ENCODE peak calls at places on chromosomes 5 and 9, in seven cellular contexts. E, N, M, D, L, S and Y are unnamed samples. For H3K4me1, the result is how much of the 10 kb centered on the place peaks cover.

GRCh38 chr5:54148858-54149257 is 161.5 kb downstream of the ARL15 start:
- DNase-seq in S (no peak), N (no peak), E (no peak), L (no peak), D (no peak), M (no peak), Y (peak)

GRCh38 chr9:86663905-86664304 is 283.4 kb downstream of the GAS1 start:
- DNase-seq in M (no peak), L (no peak), D (no peak), E (no peak), N (no peak), S (no peak), Y (no peak)

GRCh38 chr5:172380261-172380991 is 73.9 kb downstream of the SH3PXD2B start:
- DNase-seq in D (no peak), N (no peak), S (no peak), E (no peak), L (no peak), M (no peak), Y (no peak)

GRCh38 chr9:35236692-35237091 is 74.9 kb downstream of the UNC13B start:
- DNase-seq in M (no peak), E (no peak), S (no peak), L (no peak), N (no peak), D (no peak), Y (peak)

GRCh38 chr9:31304576-31304975 is 1079.9 kb upstream of the ACO1 start:
- DNase-seq in L (no peak), D (no peak), S (peak), N (peak), M (no peak), E (no peak), Y (no peak)

GRCh38 chr5:151680944-151681427 is 5.7 kb downstream of the SPARC start:
- DNase-seq in D (no peak), E (no peak), L (peak), N (no peak), M (no peak), S (peak), Y (no peak)

GRCh38 chr5:89560724-89561123 is 677.7 kb upstream of the MEF2C start:
- DNase-seq in S (no peak), E (no peak), D (no peak), N (no peak), M (no peak), L (no peak), Y (no peak)

GRCh38 chr9:131013771-131014676 is 5.0 kb downstream of the LAMC3 start:
- DNase-seq in D (no peak), M (no peak), S (peak), L (no peak), E (no peak), N (no peak), Y (no peak)

GRCh38 chr9:97983524-97984187 is 515 bp downstream of the ANP32B start:
- DNase-seq in L (peak), M (peak), D (no peak), E (peak), N (peak), S (peak), Y (peak)

GRCh38 chr9:114178756-114179450 is 23.6 kb downstream of the COL27A1 start:
- DNase-seq in D (no peak), S (no peak), N (no peak), E (peak), L (peak), M (no peak), Y (no peak)

GRCh38 chr5:143758750-143759149 is 53.2 kb upstream of the HMHB1 start:
- DNase-seq in S (peak), N (no peak), D (no peak), E (no peak), M (no peak), L (no peak), Y (no peak)

GRCh38 chr5:13814293-13814692 is 130.2 kb downstream of the DNAH5 start:
- DNase-seq in N (no peak), L (no peak), S (peak), E (no peak), D (no peak), M (no peak), Y (no peak)

GRCh38 chr5:126370796-126371718 is 52.2 kb upstream of the GRAMD2B start:
- DNase-seq in D (no peak), L (no peak), M (no peak), N (no peak), E (no peak), S (peak), Y (peak)

GRCh38 chr5:16791036-16791705 is 144.9 kb downstream of the MYO10 start:
- DNase-seq in M (peak), N (peak), L (no peak), E (no peak), S (peak), D (peak), Y (peak)

GRCh38 chr5:1155191-1156032 is 43.5 kb upstream of the SLC12A7 start:
- DNase-seq in S (no peak), N (no peak), M (peak), D (no peak), E (no peak), L (peak), Y (no peak)

GRCh38 chr9:133115604-133116345 is 5.3 kb downstream of the RALGDS start:
- DNase-seq in N (no peak), D (no peak), E (no peak), M (no peak), L (peak), S (peak), Y (no peak)

GRCh38 chr5:138230261-138230660 is 17.1 kb upstream of the CDC23 start:
- DNase-seq in D (no peak), M (no peak), S (peak), L (peak), N (no peak), E (peak), Y (no peak)

GRCh38 chr9:33044162-33044673 is 19.1 kb downstream of the DNAJA1 start:
- DNase-seq in S (peak), M (peak), L (peak), N (peak), E (peak), D (no peak), Y (peak)

GRCh38 chr5:103060414-103060954 is 59.5 kb downstream of the GIN1 start:
- DNase-seq in L (no peak), M (no peak), E (no peak), N (no peak), S (no peak), D (no peak), Y (peak)

GRCh38 chr9:93098236-93098946 is 2.4 kb downstream of the CARD19 start:
- DNase-seq in N (peak), M (no peak), E (peak), S (peak), L (peak), D (no peak), Y (peak)

GRCh38 chr5:1174122-1174936 is 27.1 kb upstream of the SLC6A19 start:
- DNase-seq in N (peak), L (peak), D (peak), S (peak), M (peak), E (peak), Y (peak)

GRCh38 chr5:50727149-50727496 is 60.7 kb downstream of the PARP8 start:
- DNase-seq in E (no peak), S (peak), N (no peak), L (no peak), M (no peak), D (no peak), Y (peak)

GRCh38 chr9:91541744-91542143 is 118.1 kb upstream of the NFIL3 start:
- DNase-seq in N (no peak), S (peak), E (no peak), M (no peak), L (no peak), D (no peak), Y (no peak)

GRCh38 chr9:86735772-86736458 is 211.4 kb downstream of the GAS1 start:
- DNase-seq in E (no peak), N (no peak), L (no peak), M (no peak), D (no peak), S (peak), Y (peak)

GRCh38 chr5:36177715-36178556 is 26.0 kb downstream of the SKP2 start:
- DNase-seq in S (peak), E (no peak), N (peak), D (peak), M (peak), L (no peak), Y (peak)

GRCh38 chr5:18563853-18564252 is 929.6 kb downstream of the TAF11L14 start:
- DNase-seq in L (no peak), D (no peak), N (no peak), S (no peak), E (no peak), M (no peak), Y (no peak)

GRCh38 chr5:103393131-103393754 is 134.7 kb downstream of the MACIR start:
- DNase-seq in D (no peak), L (no peak), N (no peak), E (no peak), S (peak), M (peak), Y (no peak)

GRCh38 chr9:20611751-20612287 is 10.5 kb downstream of the MLLT3 start:
- DNase-seq in D (no peak), S (peak), E (no peak), M (peak), N (peak), L (no peak), Y (peak)

GRCh38 chr5:89857790-89858189 is 551.8 kb downstream of the CETN3 start:
- DNase-seq in N (no peak), S (no peak), E (no peak), D (no peak), M (no peak), L (no peak), Y (no peak)

GRCh38 chr9:91847576-91847975 is 102.5 kb downstream of the ROR2 start:
- DNase-seq in N (no peak), D (no peak), S (peak), E (no peak), M (no peak), L (no peak), Y (no peak)

GRCh38 chr5:176844706-176845391 is 34.5 kb downstream of the UNC5A start:
- DNase-seq in S (peak), N (no peak), M (no peak), L (no peak), D (no peak), E (no peak), Y (no peak)

GRCh38 chr5:6483880-6484382 is 35.3 kb downstream of the UBE2QL1 start:
- DNase-seq in E (no peak), D (no peak), N (no peak), S (no peak), L (no peak), M (no peak), Y (no peak)

GRCh38 chr5:9529041-9529480 is 16.8 kb downstream of the SEMA5A start:
- DNase-seq in L (peak), D (no peak), M (no peak), S (no peak), E (peak), N (no peak), Y (no peak)

GRCh38 chr5:76855961-76856360 is 6.1 kb downstream of the S100Z start:
- DNase-seq in M (no peak), E (no peak), S (no peak), D (no peak), L (no peak), N (peak), Y (peak)

GRCh38 chr9:89410709-89411111 is 87.2 kb downstream of the SEMA4D start:
- DNase-seq in M (no peak), D (no peak), E (no peak), N (no peak), S (peak), L (no peak), Y (no peak)

DNA sequence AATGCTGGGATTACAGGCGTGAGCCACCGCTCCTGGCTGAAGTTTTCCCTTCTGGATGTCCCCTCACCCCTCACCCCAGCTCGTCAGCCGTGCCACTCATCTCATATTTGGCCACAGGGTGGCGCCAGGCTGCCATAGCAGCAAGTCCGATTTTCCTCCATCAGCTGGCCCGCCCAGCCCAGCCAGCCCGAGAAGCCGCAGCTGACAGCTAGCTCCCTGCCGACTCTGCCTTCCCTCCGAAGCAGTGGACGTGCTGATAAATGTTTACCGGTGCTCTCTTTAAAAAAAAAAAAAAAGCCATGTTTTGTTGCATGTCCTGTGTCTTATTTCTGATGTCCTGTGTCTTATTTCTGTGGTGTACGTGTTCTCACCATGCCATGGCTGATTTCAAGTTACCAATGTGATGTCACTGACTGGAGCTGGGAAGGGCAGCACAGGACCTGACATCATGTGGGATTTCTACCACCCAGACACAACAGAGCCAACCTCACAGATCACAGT is 58.3 kb downstream of the PFDN1 start:
- DNase-seq in L (peak), D (peak), M (peak), N (peak), S (peak), E (peak), Y (peak)
- H3K4me1 ChIP-seq in L (half or more), D (under half), M (under half), N (under half), S (under half), E (half or more), Y (under half)

GRCh38 chr5:154784856-154785255 is 29.7 kb downstream of the LARP1 start:
- DNase-seq in N (no peak), D (no peak), S (no peak), M (no peak), E (no peak), L (no peak), Y (no peak)

GRCh38 chr5:154786414-154786813 is 31.2 kb downstream of the LARP1 start:
- DNase-seq in S (no peak), L (no peak), N (no peak), M (no peak), D (no peak), E (no peak), Y (no peak)

GRCh38 chr5:154782812-154783592 is 27.8 kb downstream of the LARP1 start:
- DNase-seq in D (no peak), S (no peak), L (no peak), N (no peak), E (no peak), M (peak), Y (no peak)

GRCh38 chr5:154782326-154782725 is 27.1 kb downstream of the LARP1 start:
- DNase-seq in L (peak), S (no peak), M (peak), D (no peak), E (no peak), N (no peak), Y (no peak)

DNA sequence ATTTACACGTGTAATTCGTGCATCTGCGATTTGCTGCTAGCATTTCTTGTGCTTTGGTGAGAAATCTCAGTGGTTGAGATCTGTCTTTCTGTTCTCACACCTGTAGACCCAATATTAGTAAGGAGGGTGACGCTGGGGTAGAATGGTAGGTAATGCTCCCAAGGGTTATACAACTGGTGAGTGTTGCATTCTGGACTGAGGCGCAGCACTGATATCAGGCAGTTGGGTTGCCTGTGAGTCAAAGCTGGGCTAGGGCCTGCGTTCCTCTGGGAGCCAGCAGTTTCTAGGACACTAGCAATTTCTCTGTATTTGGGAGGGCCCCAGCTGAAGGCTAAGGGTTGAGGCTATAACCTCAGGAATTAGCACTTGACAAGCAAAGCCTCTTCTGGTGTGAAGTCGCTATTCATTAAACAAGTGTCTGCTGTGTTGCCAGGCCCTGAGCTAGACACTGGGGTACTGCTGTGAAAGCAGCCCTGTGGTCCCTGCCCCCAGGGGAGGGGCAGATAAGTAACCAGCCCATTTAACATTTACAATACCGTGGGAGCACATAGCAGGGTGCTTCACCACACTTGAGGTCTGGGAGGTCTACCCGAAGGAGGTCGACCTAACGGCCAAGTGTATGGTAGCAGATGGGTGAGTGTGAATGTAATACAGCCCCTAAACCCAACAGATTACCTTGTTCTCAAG is 28.7 kb downstream of the LARP1 start:
- DNase-seq in L (no peak), S (peak), N (no peak), D (no peak), M (no peak), E (no peak), Y (no peak)
- H3K4me1 ChIP-seq in L (half or more), S (under half), N (under half), D (under half), M (under half), E (half or more), Y (under half)

GRCh38 chr5:116575635-116576042 is 1.0 kb upstream of the SEMA6A start:
- DNase-seq in N (peak), M (peak), S (peak), L (peak), D (peak), E (no peak), Y (peak)

GRCh38 chr5:116573617-116574431 is 799 bp downstream of the SEMA6A start:
- DNase-seq in S (peak), D (peak), E (peak), M (peak), L (peak), N (peak), Y (peak)

GRCh38 chr5:116577064-116577788 is 2.6 kb upstream of the SEMA6A start:
- DNase-seq in N (no peak), S (no peak), M (peak), L (no peak), E (no peak), D (no peak), Y (no peak)

GRCh38 chr5:116574682-116575634 is at the start of gene SEMA6A:
- DNase-seq in M (peak), N (peak), E (peak), S (peak), D (peak), L (peak), Y (peak)

DNA sequence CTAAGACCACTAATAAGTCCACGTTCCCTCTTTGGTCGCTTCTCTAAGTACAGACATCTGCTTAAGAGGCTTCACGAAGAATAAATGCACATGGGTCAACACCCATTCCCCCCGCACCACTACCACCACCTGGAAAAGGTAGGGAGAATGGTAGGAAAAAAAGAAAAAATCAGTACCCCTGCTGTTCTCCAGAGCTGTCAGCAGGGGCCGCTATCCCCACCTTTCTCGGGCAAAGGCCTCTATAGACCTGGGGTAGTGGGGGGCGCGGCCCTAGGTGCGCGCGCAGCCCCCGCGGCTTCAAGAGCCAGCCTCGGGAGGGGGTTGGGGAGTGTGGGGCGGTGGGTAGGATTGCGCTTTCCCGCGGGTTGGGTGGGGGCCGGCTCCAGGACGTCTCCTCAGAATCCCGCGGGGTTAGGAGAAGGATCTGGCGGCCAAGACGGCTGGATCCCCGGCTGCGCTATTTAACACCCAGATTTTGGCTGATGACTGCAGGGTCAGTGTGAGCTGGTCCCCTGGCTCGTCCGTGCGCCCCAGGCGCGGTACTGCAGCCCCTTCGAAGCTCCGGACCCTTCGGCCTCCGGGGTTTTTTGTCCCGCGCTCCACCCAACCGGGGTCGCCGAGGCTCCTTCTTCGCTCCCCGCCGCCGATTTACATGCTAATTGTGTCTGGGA is 1.6 kb upstream of the SEMA6A start:
- DNase-seq in M (peak), N (peak), L (peak), D (peak), E (peak), S (peak), Y (peak)
- H3K4me1 ChIP-seq in M (under half), N (under half), L (under half), D (under half), E (under half), S (under half), Y (under half)

GRCh38 chr9:121275781-121276658 is 8.1 kb downstream of the GSN start:
- DNase-seq in S (no peak), N (no peak), M (no peak), L (no peak), D (no peak), E (no peak), Y (no peak)
- H3K4me1 ChIP-seq in S (half or more), N (under half), M (under half), L (half or more), D (under half), E (half or more), Y (under half)

GRCh38 chr5:158923799-158924551 is 175.7 kb downstream of the EBF1 start:
- DNase-seq in M (no peak), D (no peak), L (no peak), S (no peak), N (no peak), E (no peak), Y (no peak)
- H3K4me1 ChIP-seq in M (under half), D (under half), L (under half), S (under half), N (under half), E (under half), Y (under half)

DNA sequence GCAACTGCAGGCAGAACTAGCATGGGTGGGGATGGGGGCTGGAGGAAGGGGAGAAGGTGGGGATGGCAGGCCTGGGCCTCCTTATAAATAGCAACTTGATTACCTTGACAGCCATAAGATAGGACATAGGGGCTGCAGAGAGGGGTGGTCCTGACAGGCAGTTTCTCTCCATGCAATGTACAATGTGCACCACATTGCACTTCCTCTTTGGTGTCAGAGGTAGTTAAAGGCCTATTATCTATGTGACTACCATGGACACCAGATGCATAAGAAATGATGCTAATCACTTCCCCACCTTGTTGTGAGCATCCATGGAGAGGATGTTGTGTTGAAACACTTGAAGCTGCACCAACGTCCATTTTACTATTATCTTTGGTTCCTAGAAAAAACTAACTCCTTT is 20.2 kb upstream of the SUB1 start:
- DNase-seq in M (no peak), D (no peak), E (no peak), N (no peak), L (no peak), S (no peak), Y (no peak)
- H3K4me1 ChIP-seq in M (under half), D (under half), E (under half), N (under half), L (under half), S (under half), Y (under half)

GRCh38 chr5:95332179-95332578 is 47.3 kb upstream of the MCTP1 start:
- DNase-seq in L (no peak), E (no peak), S (no peak), N (no peak), D (no peak), M (no peak), Y (no peak)

GRCh38 chr5:95331358-95331757 is 46.5 kb upstream of the MCTP1 start:
- DNase-seq in N (no peak), M (no peak), D (no peak), L (no peak), S (no peak), E (no peak), Y (no peak)

GRCh38 chr5:95327211-95327610 is 42.3 kb upstream of the MCTP1 start:
- DNase-seq in D (no peak), M (no peak), L (no peak), E (no peak), N (no peak), S (no peak), Y (no peak)
- H3K4me1 ChIP-seq in D (under half), M (under half), L (under half), E (under half), N (under half), S (under half), Y (under half)